ENCODE peak calls at places on chromosomes 5 and 9, in four cellular contexts. C is lower lobe of right lung, D is DMS 273 treated with DMSO at 0.1 percent for 48 hours, U is GDM1. S is an unnamed sample.
A peak's percentile ranks its signal among the peaks of the same experiment; 100 is the strongest.

GRCh38 chr5:158676642-158677489 is 422.9 kb downstream of the EBF1 start:
- DNase-seq in C (no peak), D (no peak), U (no peak), S (no peak)

GRCh38 chr5:95986937-95987520 is 25.4 kb upstream of the ELL2 start:
- DNase-seq in C (no peak), D (no peak), U (no peak), S (no peak)

GRCh38 chr9:86126998-86127972 is 27.9 kb upstream of the GOLM1 start:
- DNase-seq in C (peak; percentile 88), D (peak; percentile 60), U (no peak), S (peak; percentile 95)

GRCh38 chr9:127520941-127521918 is 69.9 kb downstream of the LRSAM1 start:
- DNase-seq in C (no peak), D (no peak), U (no peak), S (no peak)

GRCh38 chr5:54624671-54625583 is 107.4 kb downstream of the SNX18 start:
- DNase-seq in C (no peak), D (no peak), U (no peak), S (no peak)

GRCh38 chr9:34510032-34510431 is 12.8 kb downstream of the ENHO start:
- DNase-seq in C (no peak), D (no peak), U (no peak), S (no peak)

GRCh38 chr9:79301549-79301948 is 270.2 kb upstream of the TLE4 start:
- DNase-seq in C (no peak), D (no peak), U (no peak), S (no peak)

GRCh38 chr5:89087551-89088318 is 204.8 kb upstream of the MEF2C start:
- DNase-seq in C (no peak), D (no peak), U (no peak), S (no peak)

GRCh38 chr5:140113699-140114263 is at the start of gene PURA:
- DNase-seq in C (peak; percentile 96), D (peak; percentile 88), U (peak; percentile 91), S (peak; percentile 96)

GRCh38 chr9:127912882-127913281 is 4.0 kb downstream of the ST6GALNAC4 start:
- DNase-seq in C (peak; percentile 82), D (no peak), U (no peak), S (peak; percentile 87)

GRCh38 chr5:164360589-164360988 is 855.2 kb downstream of the MAT2B start:
- DNase-seq in C (no peak), D (no peak), U (no peak), S (no peak)

GRCh38 chr5:76074487-76074886 is 8.7 kb upstream of the SV2C start:
- DNase-seq in C (no peak), D (no peak), U (peak; percentile 49), S (no peak)

GRCh38 chr5:14806452-14806851 is 65.1 kb downstream of the ANKH start:
- DNase-seq in C (no peak), D (no peak), U (no peak), S (no peak)

GRCh38 chr9:132187006-132187760 is 25.3 kb downstream of the NTNG2 start:
- DNase-seq in C (no peak), D (no peak), U (no peak), S (no peak)

GRCh38 chr5:143449772-143450171 is 46.3 kb upstream of the NR3C1 start:
- DNase-seq in C (no peak), D (no peak), U (no peak), S (no peak)

GRCh38 chr9:27497883-27498553 is 26.1 kb upstream of the IFNK start:
- DNase-seq in C (no peak), D (no peak), U (no peak), S (no peak)

GRCh38 chr5:38940230-38940858 is 94.5 kb downstream of the OSMR start:
- DNase-seq in C (no peak), D (no peak), U (no peak), S (no peak)

GRCh38 chr5:180692426-180692825 is 43.0 kb upstream of the FLT4 start:
- DNase-seq in C (no peak), D (no peak), U (no peak), S (no peak)

GRCh38 chr5:133291524-133291923 is 239.7 kb downstream of the HSPA4 start:
- DNase-seq in C (no peak), D (no peak), U (no peak), S (no peak)

GRCh38 chr5:99763021-99763814 is 772.0 kb upstream of the FAM174A start:
- DNase-seq in C (peak; percentile 31), D (no peak), U (no peak), S (no peak)

GRCh38 chr5:177419045-177419444 is 7.4 kb upstream of the GRK6 start:
- DNase-seq in C (no peak), D (no peak), U (no peak), S (no peak)

GRCh38 chr9:27407966-27408365 is 111.0 kb upstream of the EQTN start:
- DNase-seq in C (no peak), D (no peak), U (no peak), S (no peak)

GRCh38 chr9:134055981-134056461 is 11.8 kb downstream of the BRD3 start:
- DNase-seq in C (peak; percentile 90), D (no peak), U (no peak), S (peak; percentile 91)